ENCODE peak calls at places on chromosomes 7 and 10, in ten cellular contexts. W, F, B, G, C, L, D, M, V and K are unnamed samples.
A peak's percentile ranks its signal among the peaks of the same experiment; 100 is the strongest.

GRCh38 chr7:155593455-155594162 is 47.2 kb upstream of the CNPY1 start:
- DNase-seq in V (no peak), G (no peak), D (no peak), B (peak; percentile 94), L (no peak), C (no peak), M (no peak), W (no peak), F (no peak), K (no peak)

GRCh38 chr7:154975984-154976383 is 26.9 kb downstream of the PAXIP1 start:
- DNase-seq in G (no peak), V (no peak), W (no peak), C (no peak), L (no peak), M (no peak), B (peak; percentile 13), F (no peak), D (no peak), K (no peak)

GRCh38 chr7:55539380-55539779 is 32.9 kb downstream of the VOPP1 start:
- DNase-seq in G (no peak), C (no peak), L (no peak), D (no peak), W (no peak), M (no peak), B (no peak), F (no peak), V (no peak), K (no peak)

GRCh38 chr10:18886102-18886501 is 162.5 kb upstream of the MALRD1 start:
- DNase-seq in G (no peak), F (no peak), W (no peak), V (no peak), M (no peak), L (no peak), C (no peak), B (no peak), D (no peak), K (peak; percentile 43)

GRCh38 chr7:112129655-112130323 is 76.4 kb downstream of the DOCK4 start:
- DNase-seq in B (no peak), M (no peak), F (peak; percentile 14), G (no peak), C (no peak), L (peak; percentile 68), V (no peak), D (peak; percentile 48), W (no peak), K (no peak)

GRCh38 chr7:14754631-14755030 is 147.9 kb downstream of the DGKB start:
- DNase-seq in B (no peak), W (no peak), L (peak; percentile 67), M (no peak), F (no peak), G (no peak), C (no peak), V (no peak), D (no peak), K (no peak)

GRCh38 chr10:47361293-47361692 is 13.1 kb downstream of the RBP3 start:
- DNase-seq in W (peak; percentile 36), B (peak; percentile 65), G (peak; percentile 44), F (peak; percentile 89), D (peak; percentile 10), V (peak; percentile 89), C (peak; percentile 41), M (no peak), L (peak; percentile 45), K (peak; percentile 81)

GRCh38 chr10:6128591-6129383 is 40.0 kb downstream of the RBM17 start:
- DNase-seq in D (no peak), C (no peak), B (no peak), F (no peak), V (no peak), M (no peak), L (peak; percentile 29), W (no peak), G (no peak), K (peak; percentile 9)

GRCh38 chr7:23105086-23105643 is 420 bp upstream of the KLHL7 start:
- DNase-seq in F (no peak), C (no peak), B (peak; percentile 44), V (no peak), L (no peak), D (no peak), G (no peak), W (no peak), M (no peak), K (no peak)

GRCh38 chr7:23107781-23108180 is 2.2 kb downstream of the KLHL7 start:
- DNase-seq in D (no peak), W (no peak), M (no peak), L (peak; percentile 13), C (no peak), G (no peak), F (no peak), V (no peak), B (no peak), K (no peak)

GRCh38 chr7:23106491-23106800 is 861 bp downstream of the KLHL7 start:
- DNase-seq in F (no peak), M (no peak), C (no peak), G (no peak), D (no peak), V (no peak), W (no peak), B (no peak), L (no peak), K (peak; percentile 64)

GRCh38 chr7:23105644-23106490 is at the start of gene KLHL7:
- DNase-seq in V (peak; percentile 93), L (peak; percentile 95), F (peak; percentile 99), B (peak; percentile 98), C (peak; percentile 76), G (peak; percentile 79), M (peak; percentile 64), W (peak; percentile 82), D (peak; percentile 88), K (peak; percentile 98)

GRCh38 chr7:23106801-23107713 is 1.5 kb downstream of the KLHL7 start:
- DNase-seq in B (peak; percentile 15), C (no peak), L (peak; percentile 55), D (no peak), W (no peak), M (no peak), G (no peak), V (no peak), F (no peak), K (no peak)
- TF ChIP-seq MAX in B (no peak), C (no peak), L (no peak), D (no peak), W (no peak), M (no peak), G (no peak), V (no peak), F (no peak), K (no peak)

GRCh38 chr7:123752534-123752933 is 3.7 kb upstream of the WASL start:
- DNase-seq in D (no peak), G (no peak), C (no peak), W (no peak), M (no peak), L (no peak), B (no peak), V (no peak), F (no peak), K (no peak)

GRCh38 chr7:123750389-123751230 is 1.8 kb upstream of the WASL start:
- DNase-seq in V (no peak), L (no peak), M (no peak), D (no peak), B (no peak), F (no peak), C (no peak), W (no peak), G (no peak), K (no peak)

GRCh38 chr7:123754295-123754871 is 5.6 kb upstream of the WASL start:
- DNase-seq in W (no peak), M (no peak), D (no peak), F (no peak), V (no peak), C (no peak), B (no peak), G (no peak), L (no peak), K (no peak)

GRCh38 chr7:123749537-123749857 is 694 bp upstream of the WASL start:
- DNase-seq in F (no peak), D (peak; percentile 68), W (peak; percentile 55), V (no peak), M (no peak), C (peak; percentile 84), L (no peak), B (no peak), G (no peak), K (no peak)

DNA sequence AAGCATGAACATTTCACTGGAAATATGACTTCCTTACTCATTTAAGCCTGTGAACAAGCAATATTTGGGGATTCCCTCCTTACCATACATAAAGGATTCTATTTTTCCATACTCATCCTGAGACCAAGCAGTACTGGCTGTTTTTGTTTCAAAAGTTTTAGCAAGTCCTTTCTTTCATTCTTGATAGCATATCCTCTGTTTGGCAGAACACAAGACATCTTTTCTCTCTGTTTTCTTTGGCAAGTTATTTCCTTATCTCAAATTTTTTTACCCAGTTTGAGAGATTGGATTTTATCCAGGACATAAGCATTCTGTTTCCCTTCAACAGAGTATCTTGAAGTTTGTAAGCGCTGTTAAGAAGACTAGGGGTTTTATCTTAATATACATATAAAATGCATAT is 3.0 kb upstream of the WASL start:
- DNase-seq in B (no peak), W (no peak), F (no peak), L (peak; percentile 86), V (no peak), G (no peak), M (no peak), C (no peak), D (no peak), K (no peak)
- TF ChIP-seq MAX in B (no peak), W (no peak), F (no peak), L (no peak), V (no peak), G (no peak), M (no peak), C (no peak), D (no peak), K (no peak)

DNA sequence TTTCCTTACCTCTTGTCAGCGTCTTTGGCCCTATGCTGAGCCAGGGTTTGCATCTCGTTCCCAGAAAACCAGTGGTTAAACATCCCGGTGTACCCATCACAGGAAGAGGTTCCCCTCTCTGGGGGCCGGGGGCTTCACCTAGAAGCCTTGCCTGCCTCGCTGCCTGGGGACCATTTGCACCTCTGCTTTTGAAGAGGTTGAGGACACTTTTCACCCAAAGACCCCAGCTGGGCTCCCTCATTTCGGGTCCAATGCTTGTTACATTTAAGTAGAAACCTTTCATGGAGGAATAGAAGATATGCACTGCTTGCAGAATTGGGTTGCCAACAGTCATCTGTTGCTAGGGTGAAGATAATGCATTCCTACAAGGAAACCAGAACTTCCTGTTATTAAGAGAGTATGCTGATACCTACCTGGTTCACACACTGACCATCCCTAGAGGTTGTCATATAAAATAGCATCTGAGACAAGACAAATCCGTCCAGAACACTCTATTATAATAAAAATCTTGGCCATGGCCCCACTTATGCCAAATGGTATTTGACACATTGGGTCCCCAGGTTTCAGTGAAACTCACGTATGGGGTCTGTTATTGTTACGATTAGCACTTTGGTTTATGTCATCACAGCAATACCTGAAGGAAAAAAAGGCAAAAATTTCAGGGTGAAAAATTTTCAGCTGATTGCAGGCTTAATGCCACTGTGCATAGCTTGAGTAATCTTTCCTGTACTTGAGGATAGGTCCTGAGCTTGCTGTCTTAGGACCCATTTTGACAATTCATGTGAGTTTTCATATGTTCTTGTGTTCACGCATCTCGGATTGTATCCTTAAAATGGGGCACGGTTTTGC is 917 bp downstream of the ZNF365 start:
- DNase-seq in V (no peak), B (no peak), D (no peak), M (no peak), L (no peak), C (no peak), F (no peak), W (no peak), G (no peak), K (peak; percentile 41)
- TF ChIP-seq MAX in V (no peak), B (no peak), D (no peak), M (no peak), L (no peak), C (no peak), F (no peak), W (no peak), G (no peak), K (no peak)

DNA sequence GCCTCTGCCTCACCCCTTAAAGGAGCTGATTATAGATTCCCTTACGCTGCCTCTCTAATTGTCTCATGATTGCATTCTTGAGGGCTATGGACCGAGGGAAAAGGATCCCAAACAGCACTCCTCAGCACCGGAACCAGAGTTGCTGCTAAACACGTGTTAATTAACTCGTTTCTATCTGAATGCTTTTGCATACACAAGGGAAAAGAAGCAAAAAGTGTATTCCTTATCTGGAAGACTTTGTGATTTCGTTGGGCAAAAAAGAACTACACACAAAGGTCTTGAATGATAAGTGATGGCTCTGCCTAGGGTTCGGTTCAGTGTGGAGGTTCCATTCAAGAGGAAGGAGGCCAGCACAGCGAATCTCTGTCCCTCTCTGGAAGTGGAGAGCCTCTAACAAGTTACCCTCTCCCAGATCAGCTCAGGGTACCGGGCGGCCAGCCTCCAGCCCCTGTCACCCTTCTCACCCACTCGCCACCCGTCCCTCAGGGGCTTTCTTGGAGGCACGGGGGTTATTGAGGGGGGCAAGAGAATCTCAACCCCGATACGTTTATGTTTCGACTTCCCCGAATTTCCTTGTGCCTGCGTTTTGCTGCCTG is 525 bp upstream of the SLC4A2 start:
- DNase-seq in G (no peak), B (peak; percentile 48), F (no peak), D (no peak), L (peak; percentile 35), V (no peak), C (no peak), W (no peak), M (no peak), K (no peak)
- TF ChIP-seq MAX in G (no peak), B (no peak), F (no peak), D (peak; percentile 2), L (no peak), V (no peak), C (no peak), W (no peak), M (no peak), K (no peak)